ENCODE peak calls at places on chromosomes 12 and 14, in nine cellular contexts. O is lower lobe of right lung, S is heart left ventricle, Q is HCT116, N is hepatocyte, U is transverse colon, W is uterus, M is fibroblast of lung, P is K562. F is an unnamed sample.

GRCh38 chr12:38152816-38153736 is 163.5 kb upstream of the ALG10B start:
- DNase-seq in U (no peak), N (no peak), S (no peak), Q (no peak), O (no peak), W (no peak), M (no peak), P (no peak), F (no peak)

GRCh38 chr12:29725587-29726320 is 58.0 kb downstream of the TMTC1 start:
- DNase-seq in N (peak; percentile 12), M (peak; percentile 74), U (peak; percentile 19), S (peak; percentile 74), P (no peak), Q (no peak), O (no peak), W (peak; percentile 54), F (peak; percentile 68)

GRCh38 chr14:33356167-33356566 is 417.5 kb downstream of the NPAS3 start:
- DNase-seq in N (no peak), P (no peak), Q (no peak), W (no peak), M (peak; percentile 59), U (no peak), S (no peak), O (no peak), F (no peak)

GRCh38 chr12:106345739-106346138 is 11.8 kb upstream of the POLR3B start:
- DNase-seq in P (peak; percentile 27), N (peak; percentile 73), M (peak; percentile 64), O (no peak), U (no peak), Q (peak; percentile 51), S (peak; percentile 26), W (no peak), F (peak; percentile 22)

GRCh38 chr12:52650520-52651081 is 1.4 kb downstream of the KRT2 start:
- DNase-seq in S (no peak), N (no peak), W (peak; percentile 27), O (no peak), U (no peak), P (no peak), Q (no peak), M (no peak), F (no peak)

GRCh38 chr12:94460594-94460959 is 910 bp upstream of the CEP83 start:
- DNase-seq in P (no peak), M (no peak), Q (no peak), S (no peak), N (no peak), W (no peak), O (no peak), U (no peak), F (no peak)

GRCh38 chr12:104653730-104654328 is 197.1 kb downstream of the CHST11 start:
- DNase-seq in W (no peak), P (peak; percentile 50), M (no peak), S (no peak), Q (no peak), O (no peak), N (no peak), U (no peak), F (no peak)

GRCh38 chr14:71499018-71499417 is 433.2 kb upstream of the RGS6 start:
- DNase-seq in O (no peak), N (no peak), S (no peak), M (no peak), W (no peak), P (no peak), U (no peak), Q (no peak), F (no peak)

GRCh38 chr12:108826807-108827721 is 30.3 kb downstream of the SSH1 start:
- DNase-seq in O (peak; percentile 35), P (no peak), Q (no peak), M (peak; percentile 79), W (no peak), N (no peak), U (no peak), S (no peak), F (no peak)

GRCh38 chr12:2856901-2857495 is at the start of gene TEX52:
- DNase-seq in Q (no peak), N (peak; percentile 57), U (no peak), M (no peak), S (no peak), P (no peak), O (no peak), W (no peak), F (no peak)

GRCh38 chr12:104930388-104931326 is 27.4 kb downstream of the SLC41A2 start:
- DNase-seq in W (no peak), M (peak; percentile 56), O (no peak), N (no peak), U (no peak), S (no peak), Q (no peak), P (no peak), F (no peak)

GRCh38 chr14:64614214-64614613 is 64.5 kb downstream of the PPP1R36 start:
- DNase-seq in S (no peak), M (peak; percentile 19), Q (no peak), N (no peak), P (no peak), W (no peak), O (no peak), U (no peak), F (no peak)
- H3K27ac ChIP-seq in S (no peak overlapping the region), M (no peak overlapping the region), Q (no peak overlapping the region), N (no peak overlapping the region), P (no peak overlapping the region), W (no peak overlapping the region), O (no peak overlapping the region), U (peak overlapping the region; percentile 39), F (no peak overlapping the region)

GRCh38 chr12:122789637-122790036 is 15.3 kb downstream of the CCDC62 start:
- DNase-seq in O (peak; percentile 2), N (no peak), U (no peak), Q (no peak), S (no peak), P (no peak), W (no peak), M (no peak), F (no peak)

GRCh38 chr12:122788387-122788786 is 14.0 kb downstream of the CCDC62 start:
- DNase-seq in O (no peak), S (no peak), N (no peak), Q (no peak), U (no peak), W (no peak), M (peak; percentile 84), P (no peak), F (no peak)

GRCh38 chr12:122795807-122796206 is 21.4 kb downstream of the CCDC62 start:
- DNase-seq in P (no peak), W (no peak), Q (no peak), O (no peak), S (no peak), U (no peak), M (no peak), N (no peak), F (no peak)

GRCh38 chr12:122790393-122791075 is 16.2 kb downstream of the CCDC62 start:
- DNase-seq in S (no peak), Q (no peak), W (no peak), O (peak; percentile 2), M (peak; percentile 56), N (no peak), U (no peak), P (no peak), F (no peak)

DNA sequence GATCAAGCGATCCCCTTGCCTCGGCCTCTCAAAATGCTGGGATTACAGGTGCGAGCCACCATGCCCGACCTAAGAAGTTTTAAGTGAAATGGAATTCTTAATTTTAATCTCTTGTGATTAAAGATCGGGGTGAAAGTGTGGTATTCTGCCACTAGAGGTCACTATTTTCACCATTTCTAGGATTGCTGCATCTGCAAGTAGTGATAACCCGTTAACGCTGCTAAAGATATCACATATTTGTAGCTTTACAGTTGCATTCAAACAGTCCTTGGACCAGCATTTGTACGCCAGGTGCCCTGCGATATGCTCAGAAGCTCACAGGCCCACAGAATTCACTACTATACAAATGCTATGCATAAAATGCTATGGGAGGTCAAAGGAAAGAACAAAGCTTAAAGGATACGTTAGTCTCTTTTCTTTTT is 19.3 kb downstream of the CCDC62 start:
- DNase-seq in Q (peak; percentile 52), U (no peak), M (peak; percentile 45), O (peak; percentile 14), P (peak; percentile 70), S (no peak), N (peak; percentile 66), W (no peak), F (no peak)
- TF ChIP-seq CTCF in Q (peak; percentile 58), U (peak; percentile 78), M (peak; percentile 66), O (peak; percentile 77), P (peak; percentile 86), S (peak; percentile 80), N (peak; percentile 83), W (peak; percentile 64), F (peak; percentile 85)

DNA sequence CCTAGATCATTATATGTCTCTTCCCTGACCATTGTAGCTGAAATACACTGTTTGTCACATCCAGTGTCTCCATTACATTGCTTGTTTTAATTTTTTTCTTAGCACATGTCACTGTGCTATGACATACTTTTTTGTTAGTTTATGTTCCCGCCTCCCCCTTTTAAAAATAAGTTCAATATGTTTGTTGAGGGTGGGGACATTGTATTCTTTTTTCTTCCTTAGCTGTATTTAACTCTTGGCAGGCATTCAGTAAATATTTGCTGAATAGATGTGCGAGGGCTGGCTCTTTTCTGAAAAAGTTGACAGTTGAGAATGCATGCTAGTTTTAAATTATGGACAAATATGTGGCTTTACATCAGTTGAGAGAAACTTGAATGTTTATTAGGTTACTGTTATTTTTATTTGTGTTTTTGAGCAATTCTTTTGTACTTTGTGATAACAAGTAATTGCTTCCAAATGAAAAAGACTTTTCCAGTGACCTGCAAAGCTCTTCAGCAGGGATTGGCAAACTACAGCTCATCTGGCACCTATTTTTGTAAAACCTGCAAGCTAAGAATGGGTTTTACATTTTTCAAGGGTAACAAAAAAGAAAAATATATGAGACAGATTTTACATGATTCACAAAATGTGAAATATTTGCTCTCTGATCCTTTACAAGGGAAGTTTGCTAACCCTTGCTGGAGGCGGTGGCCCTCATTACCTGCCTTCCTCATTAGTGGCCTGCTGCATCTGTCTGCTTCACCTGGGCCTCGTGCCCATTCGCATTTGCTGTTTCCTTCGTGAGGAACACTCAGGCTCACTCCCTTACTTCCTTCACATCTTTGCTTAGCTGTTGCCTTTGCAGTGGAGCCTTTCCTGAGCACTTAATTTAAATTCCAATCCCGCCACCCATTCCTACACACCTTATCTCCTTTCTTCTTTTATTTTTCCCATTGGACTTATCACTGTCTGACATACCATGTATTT is 229.4 kb downstream of the ERC1 start:
- DNase-seq in S (peak; percentile 30), N (no peak), W (no peak), P (no peak), U (peak; percentile 60), Q (no peak), O (no peak), M (no peak), F (no peak)
- H3K27ac ChIP-seq in S (peak overlapping the region; percentile 57), N (no peak overlapping the region), W (peak overlapping the region; percentile 44), P (no peak overlapping the region), U (peak overlapping the region; percentile 60), Q (no peak overlapping the region), O (peak overlapping the region; percentile 25), M (no peak overlapping the region), F (peak overlapping the region; percentile 79)

DNA sequence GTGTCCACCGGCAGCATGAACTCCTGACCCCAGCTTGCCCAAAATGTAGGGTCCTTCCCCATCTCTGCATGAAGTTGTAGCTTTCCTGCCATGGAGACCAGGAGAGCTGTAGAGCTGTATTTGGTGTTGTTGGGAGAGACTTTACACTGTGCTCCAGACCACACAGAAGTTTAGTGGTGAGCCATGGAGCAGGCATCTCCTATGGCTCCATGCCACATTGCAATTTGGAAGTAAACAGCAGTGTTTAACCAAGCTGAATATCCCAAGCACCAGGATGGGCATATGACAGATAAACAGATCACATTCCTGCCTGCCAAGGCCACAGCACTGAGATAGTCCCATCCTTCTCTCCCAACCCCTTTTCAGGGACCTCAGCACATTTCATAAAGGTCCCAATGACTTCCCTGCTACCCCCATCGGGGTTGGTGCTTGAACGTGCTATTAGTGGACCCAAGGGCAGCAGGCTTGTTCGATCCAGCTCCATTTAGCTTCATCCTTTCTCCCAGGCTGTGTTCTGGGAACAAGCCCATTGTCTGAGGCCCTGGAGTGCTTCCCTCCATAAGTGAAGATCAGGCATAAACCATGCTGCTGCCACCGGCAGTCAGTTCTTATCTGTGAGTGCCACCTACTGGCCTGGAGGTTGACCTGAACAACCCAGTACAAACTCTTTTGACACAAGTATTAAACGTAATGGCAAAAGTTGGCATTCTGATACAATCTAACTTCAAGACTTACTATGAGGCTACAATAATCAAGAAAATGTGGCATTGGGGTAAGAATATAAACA is 172.3 kb upstream of the ATXN7L3B start:
- DNase-seq in S (no peak), P (peak; percentile 40), U (no peak), Q (no peak), M (peak; percentile 47), N (peak; percentile 10), O (peak; percentile 23), W (no peak), F (no peak)
- TF ChIP-seq CTCF in S (no peak), P (peak; percentile 67), U (no peak), Q (no peak), M (peak; percentile 48), N (peak; percentile 30), O (peak; percentile 22), W (no peak), F (no peak)